ENCODE peak calls at places on chromosomes 7 and 10, in seven cellular contexts. One of them, this sample, is unnamed.

GRCh38 chr10:48655426-48656240 is 29.0 kb upstream of the WDFY4 start:
- DNase-seq in AG04450: no peak
- DNase-seq in hepatocyte: peak
- DNase-seq in cardiac muscle cell: no peak
- DNase-seq in fibroblast of pulmonary artery: peak
- DNase-seq in astrocyte of the cerebellum: no peak
- DNase-seq in GM23338: peak
- DNase-seq in this sample: peak

GRCh38 chr7:151299940-151300665 is 41.5 kb upstream of the NUB1 start:
- DNase-seq in AG04450: no peak
- DNase-seq in hepatocyte: no peak
- DNase-seq in cardiac muscle cell: no peak
- DNase-seq in fibroblast of pulmonary artery: no peak
- DNase-seq in astrocyte of the cerebellum: no peak
- DNase-seq in GM23338: no peak
- DNase-seq in this sample: no peak

GRCh38 chr7:33757563-33758165 is 147.7 kb upstream of the BMPER start:
- DNase-seq in AG04450: no peak
- DNase-seq in hepatocyte: peak
- DNase-seq in cardiac muscle cell: peak
- DNase-seq in fibroblast of pulmonary artery: peak
- DNase-seq in astrocyte of the cerebellum: peak
- DNase-seq in GM23338: peak
- DNase-seq in this sample: no peak

GRCh38 chr10:43205681-43206390 is 61.0 kb downstream of the RASGEF1A start:
- DNase-seq in AG04450: no peak
- DNase-seq in hepatocyte: no peak
- DNase-seq in cardiac muscle cell: no peak
- DNase-seq in fibroblast of pulmonary artery: no peak
- DNase-seq in astrocyte of the cerebellum: no peak
- DNase-seq in GM23338: no peak
- DNase-seq in this sample: no peak

GRCh38 chr7:124764071-124764846 is 1.3 kb downstream of the GPR37 start:
- DNase-seq in AG04450: no peak
- DNase-seq in hepatocyte: peak
- DNase-seq in cardiac muscle cell: peak
- DNase-seq in fibroblast of pulmonary artery: no peak
- DNase-seq in astrocyte of the cerebellum: no peak
- DNase-seq in GM23338: peak
- DNase-seq in this sample: no peak

GRCh38 chr7:50274361-50274760 is 30.2 kb upstream of the IKZF1 start:
- DNase-seq in AG04450: no peak
- DNase-seq in hepatocyte: no peak
- DNase-seq in cardiac muscle cell: no peak
- DNase-seq in fibroblast of pulmonary artery: no peak
- DNase-seq in astrocyte of the cerebellum: no peak
- DNase-seq in GM23338: no peak
- DNase-seq in this sample: no peak

GRCh38 chr7:23938937-23939552 is 229.0 kb downstream of the STK31 start:
- DNase-seq in AG04450: no peak
- DNase-seq in hepatocyte: peak
- DNase-seq in cardiac muscle cell: peak
- DNase-seq in fibroblast of pulmonary artery: peak
- DNase-seq in astrocyte of the cerebellum: no peak
- DNase-seq in GM23338: peak
- DNase-seq in this sample: no peak

GRCh38 chr7:134140889-134141867 is 14.0 kb downstream of the LRGUK start:
- DNase-seq in AG04450: peak
- DNase-seq in hepatocyte: peak
- DNase-seq in cardiac muscle cell: peak
- DNase-seq in fibroblast of pulmonary artery: peak
- DNase-seq in astrocyte of the cerebellum: peak
- DNase-seq in GM23338: peak
- DNase-seq in this sample: peak

GRCh38 chr10:128049226-128050010 is 76.8 kb downstream of the MKI67 start:
- DNase-seq in AG04450: no peak
- DNase-seq in hepatocyte: no peak
- DNase-seq in cardiac muscle cell: no peak
- DNase-seq in fibroblast of pulmonary artery: no peak
- DNase-seq in astrocyte of the cerebellum: no peak
- DNase-seq in GM23338: no peak
- DNase-seq in this sample: no peak

GRCh38 chr7:152354061-152354460 is 81.7 kb downstream of the KMT2C start:
- DNase-seq in AG04450: peak
- DNase-seq in hepatocyte: no peak
- DNase-seq in cardiac muscle cell: no peak
- DNase-seq in fibroblast of pulmonary artery: peak
- DNase-seq in astrocyte of the cerebellum: no peak
- DNase-seq in GM23338: no peak
- DNase-seq in this sample: no peak

GRCh38 chr7:90574136-90574819 is 21.8 kb upstream of the CDK14 start:
- DNase-seq in AG04450: no peak
- DNase-seq in hepatocyte: peak
- DNase-seq in cardiac muscle cell: peak
- DNase-seq in fibroblast of pulmonary artery: peak
- DNase-seq in astrocyte of the cerebellum: no peak
- DNase-seq in GM23338: peak
- DNase-seq in this sample: no peak

GRCh38 chr7:90582164-90582563 is 14.0 kb upstream of the CDK14 start:
- DNase-seq in AG04450: no peak
- DNase-seq in hepatocyte: no peak
- DNase-seq in cardiac muscle cell: no peak
- DNase-seq in fibroblast of pulmonary artery: peak
- DNase-seq in astrocyte of the cerebellum: no peak
- DNase-seq in GM23338: no peak
- DNase-seq in this sample: no peak

GRCh38 chr7:90574820-90575187 is 21.3 kb upstream of the CDK14 start:
- DNase-seq in AG04450: no peak
- DNase-seq in hepatocyte: no peak
- DNase-seq in cardiac muscle cell: no peak
- DNase-seq in fibroblast of pulmonary artery: no peak
- DNase-seq in astrocyte of the cerebellum: no peak
- DNase-seq in GM23338: no peak
- DNase-seq in this sample: no peak

GRCh38 chr7:90580051-90580450 is 16.1 kb upstream of the CDK14 start:
- DNase-seq in AG04450: no peak
- DNase-seq in hepatocyte: no peak
- DNase-seq in cardiac muscle cell: no peak
- DNase-seq in fibroblast of pulmonary artery: no peak
- DNase-seq in astrocyte of the cerebellum: no peak
- DNase-seq in GM23338: no peak
- DNase-seq in this sample: no peak

DNA sequence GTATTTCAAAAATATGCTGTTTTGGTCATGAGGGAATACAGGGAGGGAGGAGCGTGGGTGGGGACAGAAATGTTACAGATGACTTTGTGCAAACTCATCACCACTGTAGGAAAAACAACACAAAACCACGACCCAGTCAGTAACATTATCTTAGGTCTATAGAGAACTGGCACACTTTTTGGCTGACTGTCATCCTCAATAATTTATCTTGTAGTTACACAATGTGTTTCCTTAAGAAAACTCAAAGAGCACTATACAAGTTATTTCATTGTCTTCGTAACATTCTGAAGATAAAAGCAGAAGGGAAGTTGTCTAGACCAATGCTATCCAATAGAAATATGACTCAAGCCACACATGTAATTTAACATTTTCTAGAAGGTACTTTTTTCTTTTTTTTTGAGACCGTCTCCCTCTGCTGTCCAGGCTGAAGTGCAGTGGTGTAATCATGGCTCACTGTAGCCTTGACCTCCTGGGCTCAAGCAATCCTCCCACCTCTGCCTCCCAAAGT is 16.9 kb upstream of the CDK14 start:
- DNase-seq in AG04450: no peak
- DNase-seq in hepatocyte: peak
- DNase-seq in cardiac muscle cell: no peak
- DNase-seq in fibroblast of pulmonary artery: peak
- DNase-seq in astrocyte of the cerebellum: peak
- DNase-seq in GM23338: no peak
- DNase-seq in this sample: no peak
- TF ChIP-seq CTCF in AG04450: peak
- TF ChIP-seq CTCF in hepatocyte: no peak
- TF ChIP-seq CTCF in cardiac muscle cell: peak
- TF ChIP-seq CTCF in fibroblast of pulmonary artery: peak
- TF ChIP-seq CTCF in astrocyte of the cerebellum: peak
- TF ChIP-seq CTCF in GM23338: no peak
- TF ChIP-seq CTCF in this sample: no peak

GRCh38 chr10:107165007-107165406 is 501 bp upstream of the SORCS1 start:
- DNase-seq in AG04450: no peak
- DNase-seq in hepatocyte: no peak
- DNase-seq in cardiac muscle cell: no peak
- DNase-seq in fibroblast of pulmonary artery: no peak
- DNase-seq in astrocyte of the cerebellum: no peak
- DNase-seq in GM23338: peak
- DNase-seq in this sample: no peak
- H3K4me3 ChIP-seq in AG04450: no peak
- H3K4me3 ChIP-seq in hepatocyte: peak
- H3K4me3 ChIP-seq in cardiac muscle cell: peak
- H3K4me3 ChIP-seq in fibroblast of pulmonary artery: no peak
- H3K4me3 ChIP-seq in astrocyte of the cerebellum: peak
- H3K4me3 ChIP-seq in GM23338: peak
- H3K4me3 ChIP-seq in this sample: no peak

DNA sequence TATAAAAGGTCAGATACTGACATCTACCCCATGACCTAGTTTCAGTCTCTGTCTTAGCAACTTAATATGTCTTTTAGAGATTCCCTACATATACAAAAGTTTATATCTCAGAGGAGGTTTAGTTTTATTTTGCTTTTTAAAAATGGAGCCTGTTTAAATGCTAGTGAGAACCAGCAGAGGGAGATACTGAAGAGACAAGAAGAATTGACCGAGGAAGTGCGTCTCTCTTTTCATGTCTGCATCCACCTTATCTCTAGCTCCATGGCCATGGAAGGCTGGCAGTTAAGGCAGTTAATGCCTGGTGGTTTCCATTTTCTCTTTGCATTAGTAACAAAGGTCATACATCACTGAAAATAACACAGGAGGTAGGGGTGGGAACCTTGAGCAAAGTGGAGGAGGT is 10.7 kb downstream of the SUV39H2 start:
- DNase-seq in AG04450: no peak
- DNase-seq in hepatocyte: no peak
- DNase-seq in cardiac muscle cell: no peak
- DNase-seq in fibroblast of pulmonary artery: peak
- DNase-seq in astrocyte of the cerebellum: no peak
- DNase-seq in GM23338: peak
- DNase-seq in this sample: no peak
- TF ChIP-seq CTCF in AG04450: peak
- TF ChIP-seq CTCF in hepatocyte: peak
- TF ChIP-seq CTCF in cardiac muscle cell: peak
- TF ChIP-seq CTCF in fibroblast of pulmonary artery: peak
- TF ChIP-seq CTCF in astrocyte of the cerebellum: peak
- TF ChIP-seq CTCF in GM23338: peak
- TF ChIP-seq CTCF in this sample: no peak

DNA sequence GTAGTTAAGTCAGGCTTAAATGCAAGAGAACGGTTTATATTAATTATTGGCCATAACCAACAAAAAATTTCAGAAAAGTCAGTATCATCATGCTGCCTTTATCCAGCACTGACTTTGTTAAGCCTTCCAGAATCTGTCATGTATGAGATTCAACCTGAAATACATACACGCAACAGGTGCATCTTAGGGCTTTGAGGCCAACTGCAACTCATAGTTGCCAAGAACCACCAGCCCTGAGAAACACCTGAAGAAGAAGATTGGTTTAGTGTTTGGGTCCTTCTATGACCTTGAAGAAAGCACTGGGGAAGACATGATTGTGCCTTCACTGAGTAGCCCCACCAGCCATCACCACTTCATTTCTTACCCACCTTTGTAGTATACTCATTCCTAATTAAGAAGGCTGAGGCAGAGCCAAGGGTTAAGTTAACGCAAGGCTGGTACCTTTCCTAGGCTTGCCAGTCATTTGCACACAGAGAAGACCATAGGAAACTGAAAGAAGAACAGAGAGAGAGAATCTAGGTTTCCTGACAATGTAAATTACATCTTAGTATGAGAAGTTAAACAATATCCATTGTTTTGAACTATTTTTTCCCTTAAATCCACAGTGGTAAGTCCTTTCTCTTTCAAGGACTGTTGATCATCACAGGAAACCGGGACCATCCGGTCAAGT is 200.1 kb upstream of the PRKCQ start:
- DNase-seq in AG04450: no peak
- DNase-seq in hepatocyte: no peak
- DNase-seq in cardiac muscle cell: no peak
- DNase-seq in fibroblast of pulmonary artery: no peak
- DNase-seq in astrocyte of the cerebellum: no peak
- DNase-seq in GM23338: no peak
- DNase-seq in this sample: no peak
- H3K4me3 ChIP-seq in AG04450: no peak
- H3K4me3 ChIP-seq in hepatocyte: no peak
- H3K4me3 ChIP-seq in cardiac muscle cell: no peak
- H3K4me3 ChIP-seq in fibroblast of pulmonary artery: no peak
- H3K4me3 ChIP-seq in astrocyte of the cerebellum: no peak
- H3K4me3 ChIP-seq in GM23338: no peak
- H3K4me3 ChIP-seq in this sample: no peak

GRCh38 chr7:114953724-114954123 is 31.8 kb downstream of the MDFIC start:
- DNase-seq in AG04450: no peak
- DNase-seq in hepatocyte: no peak
- DNase-seq in cardiac muscle cell: no peak
- DNase-seq in fibroblast of pulmonary artery: no peak
- DNase-seq in astrocyte of the cerebellum: no peak
- DNase-seq in GM23338: no peak
- DNase-seq in this sample: no peak
- TF ChIP-seq CTCF in AG04450: peak
- TF ChIP-seq CTCF in hepatocyte: no peak
- TF ChIP-seq CTCF in cardiac muscle cell: no peak
- TF ChIP-seq CTCF in fibroblast of pulmonary artery: no peak
- TF ChIP-seq CTCF in astrocyte of the cerebellum: no peak
- TF ChIP-seq CTCF in GM23338: no peak
- TF ChIP-seq CTCF in this sample: no peak

DNA sequence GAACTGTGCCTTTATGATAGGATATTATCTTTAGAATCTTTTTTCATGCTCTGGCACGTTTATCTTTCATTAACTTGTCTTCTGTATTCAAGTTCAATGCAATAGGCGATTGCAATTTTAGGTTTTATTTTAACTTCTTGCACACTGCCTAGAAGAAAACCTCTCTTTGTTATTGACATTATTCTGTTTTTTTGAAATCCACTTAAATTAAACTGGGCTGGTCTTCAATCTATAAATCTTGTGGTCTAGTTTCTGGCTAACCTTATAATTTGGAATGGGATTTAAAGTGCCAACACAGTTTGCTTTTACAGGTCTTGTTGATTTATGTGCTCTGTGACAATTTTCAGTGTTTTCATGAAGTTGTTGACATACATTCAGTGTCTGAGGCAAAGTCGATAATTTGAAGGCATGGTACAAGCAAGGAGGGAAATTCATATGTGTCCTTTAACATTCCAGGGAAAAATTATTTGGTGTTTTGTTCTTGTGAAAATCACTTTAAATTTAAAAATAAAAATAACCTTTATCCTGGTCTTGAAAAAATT is 240.9 kb downstream of the KIAA1217 start:
- DNase-seq in AG04450: no peak
- DNase-seq in hepatocyte: no peak
- DNase-seq in cardiac muscle cell: no peak
- DNase-seq in fibroblast of pulmonary artery: no peak
- DNase-seq in astrocyte of the cerebellum: no peak
- DNase-seq in GM23338: no peak
- DNase-seq in this sample: no peak
- H3K4me3 ChIP-seq in AG04450: peak
- H3K4me3 ChIP-seq in hepatocyte: no peak
- H3K4me3 ChIP-seq in cardiac muscle cell: no peak
- H3K4me3 ChIP-seq in fibroblast of pulmonary artery: peak
- H3K4me3 ChIP-seq in astrocyte of the cerebellum: no peak
- H3K4me3 ChIP-seq in GM23338: no peak
- H3K4me3 ChIP-seq in this sample: no peak

This sample was measured in lung.